ENCODE peak calls at places on chromosomes 12 and 14, in ten cellular contexts. A is breast epithelium; P is astrocyte; U is HepG2; K is neural progenitor cell; S is CD8-positive, alpha-beta memory T cell; J is aorta; D is thoracic aorta; T is GM23338; R is mesenchymal stem cell. I is an unnamed sample. For H3K4me1, the result is how much of the 10 kb centered on the place peaks cover.

GRCh38 chr12:13085968-13086686 is 17.3 kb downstream of the GSG1 start:
- DNase-seq in A (no peak), P (no peak), U (no peak), K (no peak), S (no peak), J (no peak), D (no peak), T (no peak), R (no peak), I (no peak)

GRCh38 chr14:23828611-23829010 is 125.0 kb upstream of the DHRS4 start:
- DNase-seq in A (no peak), P (no peak), U (no peak), K (no peak), S (no peak), J (no peak), D (no peak), T (no peak), R (no peak), I (no peak)

GRCh38 chr12:95395706-95396105 is 78.2 kb upstream of the METAP2 start:
- DNase-seq in A (no peak), P (no peak), U (no peak), K (no peak), S (no peak), J (no peak), D (no peak), T (no peak), R (no peak), I (no peak)

GRCh38 chr14:53893374-53893773 is 63.3 kb downstream of the BMP4 start:
- DNase-seq in A (no peak), P (no peak), U (no peak), K (no peak), S (no peak), J (no peak), D (no peak), T (no peak), R (no peak), I (no peak)

GRCh38 chr14:101903111-101903561 is 61.2 kb upstream of the DYNC1H1 start:
- DNase-seq in A (no peak), P (no peak), U (no peak), K (no peak), S (no peak), J (no peak), D (no peak), T (no peak), R (no peak), I (no peak)

GRCh38 chr12:11697670-11698387 is 48.4 kb downstream of the ETV6 start:
- DNase-seq in A (no peak), P (peak), U (no peak), K (no peak), S (no peak), J (no peak), D (peak), T (no peak), R (no peak), I (no peak)

GRCh38 chr12:26633591-26634210 is 199.3 kb downstream of the ITPR2 start:
- DNase-seq in A (no peak), P (peak), U (peak), K (no peak), S (no peak), J (no peak), D (no peak), T (no peak), R (peak), I (peak)

GRCh38 chr14:35932659-35933159 is 106.6 kb downstream of the BRMS1L start:
- DNase-seq in A (no peak), P (no peak), U (no peak), K (no peak), S (no peak), J (no peak), D (no peak), T (no peak), R (no peak), I (no peak)

GRCh38 chr14:90780519-90780918 is 35.7 kb downstream of the TTC7B start:
- DNase-seq in A (no peak), P (no peak), U (no peak), K (no peak), S (no peak), J (no peak), D (no peak), T (no peak), R (no peak), I (no peak)

GRCh38 chr12:1799882-1800645 is 20.3 kb upstream of the LRTM2 start:
- DNase-seq in A (no peak), P (no peak), U (no peak), K (no peak), S (no peak), J (no peak), D (no peak), T (no peak), R (no peak), I (no peak)

GRCh38 chr14:80164991-80165390 is 46.3 kb downstream of the DIO2 start:
- DNase-seq in A (no peak), P (peak), U (no peak), K (no peak), S (no peak), J (no peak), D (no peak), T (no peak), R (no peak), I (no peak)

GRCh38 chr12:80707830-80708534 is 548 bp downstream of the MYF6 start:
- DNase-seq in A (no peak), P (peak), U (no peak), K (peak), S (no peak), J (no peak), D (no peak), T (peak), R (no peak), I (no peak)
- H3K4me3 ChIP-seq in A (peak), P (peak), U (no peak), K (peak), S (no peak), J (no peak), D (peak), T (peak), R (peak), I (no peak)

DNA sequence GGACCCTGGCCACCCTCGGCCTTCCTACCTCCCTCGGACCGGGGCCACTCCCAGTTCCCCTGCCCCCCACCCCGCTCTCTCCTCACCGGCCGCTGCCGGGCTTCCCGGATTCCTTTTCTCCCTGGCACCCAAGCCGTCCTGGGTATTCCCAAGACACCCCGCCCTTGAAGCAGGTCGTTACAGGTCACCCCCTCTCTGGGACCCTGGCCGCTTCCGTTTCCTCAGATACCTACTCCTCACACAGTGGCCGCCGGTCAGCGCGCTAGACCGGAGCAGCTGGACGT is 469 bp downstream of the NUMB start:
- DNase-seq in A (peak), P (no peak), U (no peak), K (no peak), S (no peak), J (no peak), D (no peak), T (no peak), R (no peak), I (no peak)
- H3K4me1 ChIP-seq in A (under half), P (under half), U (half or more), K (under half), S (under half), J (under half), D (under half), T (under half), R (under half), I (half or more)

GRCh38 chr12:48853228-48853688 is 1.3 kb upstream of the DDX23 start:
- DNase-seq in A (peak), P (peak), U (peak), K (peak), S (peak), J (peak), D (peak), T (peak), R (peak), I (peak)

GRCh38 chr12:48854488-48854887 is 2.5 kb upstream of the DDX23 start:
- DNase-seq in A (no peak), P (no peak), U (no peak), K (no peak), S (no peak), J (no peak), D (no peak), T (no peak), R (no peak), I (no peak)

GRCh38 chr12:48856379-48856778 is 4.4 kb upstream of the DDX23 start:
- DNase-seq in A (no peak), P (no peak), U (no peak), K (no peak), S (no peak), J (no peak), D (no peak), T (no peak), R (no peak), I (no peak)

GRCh38 chr12:48851883-48852733 is at the start of gene DDX23:
- DNase-seq in A (peak), P (peak), U (peak), K (peak), S (peak), J (peak), D (peak), T (peak), R (peak), I (peak)

GRCh38 chr12:48852734-48853168 is 788 bp upstream of the DDX23 start:
- DNase-seq in A (no peak), P (no peak), U (peak), K (peak), S (no peak), J (no peak), D (no peak), T (peak), R (no peak), I (no peak)
- H3K27ac ChIP-seq in A (peak), P (peak), U (peak), K (no peak), S (peak), J (no peak), D (peak), T (no peak), R (no peak), I (peak)

GRCh38 chr12:14883663-14884062 is 2.0 kb downstream of the MGP start:
- DNase-seq in A (no peak), P (no peak), U (no peak), K (no peak), S (no peak), J (no peak), D (no peak), T (no peak), R (no peak), I (no peak)
- H3K4me3 ChIP-seq in A (peak), P (no peak), U (no peak), K (no peak), S (no peak), J (peak), D (peak), T (no peak), R (no peak), I (no peak)

I was measured in A673.